ENCODE peak calls at places on chromosomes 7 and 10, in four cellular contexts. H is C1 segment of cervical spinal cord, L is uterus, Q is activated T-cell treated with anti-CD3 and anti-CD28 coated beads for 4 hours. C is an unnamed sample.

GRCh38 chr7:4745971-4746919 is 29.2 kb upstream of the AP5Z1 start:
- DNase-seq in H (no peak), L (no peak), Q (no peak), C (no peak)

GRCh38 chr10:98446121-98446655 is 547 bp downstream of the HPS1 start:
- DNase-seq in H (peak), L (peak), Q (no peak), C (peak)

GRCh38 chr7:87831127-87831526 is 45.0 kb downstream of the SLC25A40 start:
- DNase-seq in H (no peak), L (no peak), Q (no peak), C (no peak)

GRCh38 chr10:76644481-76644880 is 993.1 kb downstream of the KCNMA1 start:
- DNase-seq in H (no peak), L (no peak), Q (no peak), C (no peak)

GRCh38 chr7:150835702-150836280 is 16.5 kb upstream of the AOC1 start:
- DNase-seq in H (no peak), L (no peak), Q (no peak), C (no peak)

GRCh38 chr7:84078415-84078814 is 116.2 kb downstream of the SEMA3A start:
- DNase-seq in H (no peak), L (no peak), Q (no peak), C (no peak)

GRCh38 chr7:112411186-112411795 is 39.0 kb upstream of the IFRD1 start:
- DNase-seq in H (no peak), L (no peak), Q (no peak), C (peak)

GRCh38 chr7:133134810-133135209 is 52.9 kb upstream of the CHCHD3 start:
- DNase-seq in H (no peak), L (no peak), Q (no peak), C (no peak)

GRCh38 chr10:71985542-71986250 is 21.5 kb downstream of the CHST3 start:
- DNase-seq in H (no peak), L (peak), Q (no peak), C (no peak)

GRCh38 chr10:35184527-35185171 is 58.0 kb downstream of the CREM start:
- DNase-seq in H (no peak), L (no peak), Q (no peak), C (no peak)

GRCh38 chr10:118792501-118792900 is 37.7 kb upstream of the CACUL1 start:
- DNase-seq in H (peak), L (no peak), Q (no peak), C (no peak)

GRCh38 chr10:48582970-48583369 is 21.9 kb downstream of the ARHGAP22 start:
- DNase-seq in H (peak), L (no peak), Q (no peak), C (no peak)

GRCh38 chr10:33137356-33138007 is 179.5 kb upstream of the ITGB1 start:
- DNase-seq in H (no peak), L (no peak), Q (no peak), C (no peak)

GRCh38 chr7:91628742-91629141 is 251.8 kb downstream of the MTERF1 start:
- DNase-seq in H (no peak), L (no peak), Q (no peak), C (peak)

GRCh38 chr7:151451626-151452025 is 11.7 kb upstream of the CRYGN start:
- DNase-seq in H (no peak), L (peak), Q (no peak), C (no peak)

GRCh38 chr7:123054357-123055133 is 59.0 kb upstream of the TAS2R16 start:
- DNase-seq in H (no peak), L (no peak), Q (no peak), C (peak)

GRCh38 chr7:14836571-14837189 is 65.9 kb downstream of the DGKB start:
- DNase-seq in H (no peak), L (peak), Q (no peak), C (peak)

GRCh38 chr10:102657451-102657850 is 13.2 kb downstream of the TRIM8 start:
- DNase-seq in H (no peak), L (no peak), Q (no peak), C (no peak)

GRCh38 chr10:48923763-48924162 is 15.9 kb downstream of the LRRC18 start:
- DNase-seq in H (no peak), L (no peak), Q (no peak), C (no peak)

GRCh38 chr7:70829221-70830059 is 302.5 kb upstream of the GALNT17 start:
- DNase-seq in H (peak), L (peak), Q (peak), C (peak)

GRCh38 chr10:88245974-88246511 is 337.1 kb downstream of the RNLS start:
- DNase-seq in H (no peak), L (peak), Q (no peak), C (peak)

GRCh38 chr7:128270799-128271411 is 29.8 kb downstream of the LEP start:
- DNase-seq in H (no peak), L (no peak), Q (no peak), C (no peak)

GRCh38 chr10:103276251-103276936 is 544 bp upstream of the INA start:
- DNase-seq in H (no peak), L (no peak), Q (no peak), C (peak)

GRCh38 chr10:35003906-35004305 is 86.2 kb downstream of the CUL2 start:
- DNase-seq in H (no peak), L (no peak), Q (no peak), C (no peak)

GRCh38 chr7:70177166-70177565 is 578.9 kb downstream of the AUTS2 start:
- DNase-seq in H (no peak), L (no peak), Q (no peak), C (no peak)

GRCh38 chr10:97494151-97494550 is 4.1 kb downstream of the MMS19 start:
- DNase-seq in H (peak), L (no peak), Q (no peak), C (peak)

GRCh38 chr7:126450269-126450671 is 802.5 kb downstream of the GRM8 start:
- DNase-seq in H (no peak), L (no peak), Q (no peak), C (no peak)

GRCh38 chr7:154423219-154423618 is 371.0 kb downstream of the DPP6 start:
- DNase-seq in H (peak), L (no peak), Q (no peak), C (peak)

GRCh38 chr10:128867819-128868218 is 599.2 kb upstream of the MGMT start:
- DNase-seq in H (no peak), L (no peak), Q (no peak), C (no peak)

GRCh38 chr10:21315321-21316220 is 209.9 kb downstream of the SKIDA1 start:
- DNase-seq in H (peak), L (peak), Q (no peak), C (peak)

GRCh38 chr10:84267503-84268126 is 22.8 kb downstream of the RGR start:
- DNase-seq in H (peak), L (no peak), Q (peak), C (peak)